ENCODE peak calls at places on chromosomes 6 and 20, in four cellular contexts. One of them, this sample, is unnamed. For H3K27me3, the result is how much of the 10 kb centered on the place peaks cover.

GRCh38 chr20:10596726-10597125 is 77.1 kb downstream of the JAG1 start:
- DNase-seq in BJ: no peak
- DNase-seq in psoas muscle: no peak
- DNase-seq in endodermal cell: no peak
- DNase-seq in this sample: no peak

GRCh38 chr6:166465671-166466087 is 82.9 kb upstream of the MPC1 start:
- DNase-seq in BJ: peak
- DNase-seq in psoas muscle: peak
- DNase-seq in endodermal cell: no peak
- DNase-seq in this sample: no peak

GRCh38 chr20:52954849-52955248 is 17.3 kb upstream of the TSHZ2 start:
- DNase-seq in BJ: no peak
- DNase-seq in psoas muscle: no peak
- DNase-seq in endodermal cell: no peak
- DNase-seq in this sample: no peak

GRCh38 chr20:25279403-25279802 is 31.5 kb downstream of the PYGB start:
- DNase-seq in BJ: no peak
- DNase-seq in psoas muscle: no peak
- DNase-seq in endodermal cell: no peak
- DNase-seq in this sample: no peak

GRCh38 chr6:157358287-157358686 is 22.7 kb upstream of the ZDHHC14 start:
- DNase-seq in BJ: no peak
- DNase-seq in psoas muscle: no peak
- DNase-seq in endodermal cell: no peak
- DNase-seq in this sample: no peak

GRCh38 chr6:89357390-89357789 is 4.9 kb upstream of the UBE2J1 start:
- DNase-seq in BJ: no peak
- DNase-seq in psoas muscle: no peak
- DNase-seq in endodermal cell: no peak
- DNase-seq in this sample: peak

GRCh38 chr20:20872420-20872819 is 160.0 kb upstream of the RALGAPA2 start:
- DNase-seq in BJ: no peak
- DNase-seq in psoas muscle: no peak
- DNase-seq in endodermal cell: no peak
- DNase-seq in this sample: no peak

GRCh38 chr6:129280719-129281118 is 397.8 kb downstream of the LAMA2 start:
- DNase-seq in BJ: no peak
- DNase-seq in psoas muscle: no peak
- DNase-seq in endodermal cell: no peak
- DNase-seq in this sample: no peak

GRCh38 chr20:37630161-37630560 is 63.7 kb upstream of the CTNNBL1 start:
- DNase-seq in BJ: no peak
- DNase-seq in psoas muscle: no peak
- DNase-seq in endodermal cell: no peak
- DNase-seq in this sample: no peak

GRCh38 chr6:167906899-167907298 is 80.2 kb downstream of the AFDN start:
- DNase-seq in BJ: no peak
- DNase-seq in psoas muscle: peak
- DNase-seq in endodermal cell: peak
- DNase-seq in this sample: no peak

GRCh38 chr6:48087448-48087847 is 23.5 kb downstream of the PTCHD4 start:
- DNase-seq in BJ: no peak
- DNase-seq in psoas muscle: no peak
- DNase-seq in endodermal cell: no peak
- DNase-seq in this sample: no peak

GRCh38 chr20:48006036-48006833 is 221.0 kb upstream of the SULF2 start:
- DNase-seq in BJ: no peak
- DNase-seq in psoas muscle: no peak
- DNase-seq in endodermal cell: no peak
- DNase-seq in this sample: peak

GRCh38 chr6:8478418-8478817 is 43.1 kb upstream of the SLC35B3 start:
- DNase-seq in BJ: no peak
- DNase-seq in psoas muscle: no peak
- DNase-seq in endodermal cell: no peak
- DNase-seq in this sample: no peak

GRCh38 chr20:47035191-47035590 is 140.5 kb downstream of the EYA2 start:
- DNase-seq in BJ: no peak
- DNase-seq in psoas muscle: no peak
- DNase-seq in endodermal cell: no peak
- DNase-seq in this sample: no peak

GRCh38 chr6:157830354-157831017 is 7.4 kb downstream of the SNX9 start:
- DNase-seq in BJ: no peak
- DNase-seq in psoas muscle: no peak
- DNase-seq in endodermal cell: no peak
- DNase-seq in this sample: no peak

GRCh38 chr6:24495516-24495847 is 713 bp downstream of the ALDH5A1 start:
- DNase-seq in BJ: no peak
- DNase-seq in psoas muscle: peak
- DNase-seq in endodermal cell: peak
- DNase-seq in this sample: no peak

GRCh38 chr20:2578430-2579192 is 42.2 kb downstream of the TMC2 start:
- DNase-seq in BJ: no peak
- DNase-seq in psoas muscle: no peak
- DNase-seq in endodermal cell: no peak
- DNase-seq in this sample: no peak

GRCh38 chr6:156691018-156691417 is 86.2 kb upstream of the ARID1B start:
- DNase-seq in BJ: no peak
- DNase-seq in psoas muscle: no peak
- DNase-seq in endodermal cell: no peak
- DNase-seq in this sample: peak

GRCh38 chr20:38165089-38165965 is at the start of gene TGM2:
- DNase-seq in BJ: no peak
- DNase-seq in psoas muscle: peak
- DNase-seq in endodermal cell: peak
- DNase-seq in this sample: peak

GRCh38 chr6:1122083-1122482 is 189.8 kb upstream of the FOXQ1 start:
- DNase-seq in BJ: no peak
- DNase-seq in psoas muscle: no peak
- DNase-seq in endodermal cell: no peak
- DNase-seq in this sample: no peak

GRCh38 chr6:52731719-52732118 is 31.6 kb downstream of the GSTA2 start:
- DNase-seq in BJ: no peak
- DNase-seq in psoas muscle: no peak
- DNase-seq in endodermal cell: peak
- DNase-seq in this sample: no peak

GRCh38 chr6:166365221-166365620 is 17.5 kb downstream of the MPC1 start:
- DNase-seq in BJ: no peak
- DNase-seq in psoas muscle: no peak
- DNase-seq in endodermal cell: no peak
- DNase-seq in this sample: no peak

GRCh38 chr20:16803965-16804792 is 56.0 kb downstream of the OTOR start:
- DNase-seq in BJ: no peak
- DNase-seq in psoas muscle: peak
- DNase-seq in endodermal cell: peak
- DNase-seq in this sample: peak

GRCh38 chr6:150336299-150336698 is 32.5 kb upstream of the IYD start:
- DNase-seq in BJ: no peak
- DNase-seq in psoas muscle: no peak
- DNase-seq in endodermal cell: no peak
- DNase-seq in this sample: no peak

GRCh38 chr20:57787969-57788781 is 78.4 kb upstream of the PMEPA1 start:
- DNase-seq in BJ: no peak
- DNase-seq in psoas muscle: no peak
- DNase-seq in endodermal cell: peak
- DNase-seq in this sample: no peak

GRCh38 chr6:31559958-31560696 is 12.0 kb upstream of the LTA start:
- DNase-seq in BJ: no peak
- DNase-seq in psoas muscle: peak
- DNase-seq in endodermal cell: no peak
- DNase-seq in this sample: peak

GRCh38 chr20:17748279-17748678 is 48.5 kb downstream of the BANF2 start:
- DNase-seq in BJ: no peak
- DNase-seq in psoas muscle: no peak
- DNase-seq in endodermal cell: no peak
- DNase-seq in this sample: no peak

GRCh38 chr20:4076671-4077070 is 61.3 kb upstream of the RNF24 start:
- DNase-seq in BJ: peak
- DNase-seq in psoas muscle: no peak
- DNase-seq in endodermal cell: no peak
- DNase-seq in this sample: no peak

GRCh38 chr6:168210239-168211107 is 109.1 kb downstream of the DACT2 start:
- DNase-seq in BJ: no peak
- DNase-seq in psoas muscle: no peak
- DNase-seq in endodermal cell: peak
- DNase-seq in this sample: no peak

GRCh38 chr6:55617272-55617671 is 38.3 kb upstream of the HMGCLL1 start:
- DNase-seq in BJ: no peak
- DNase-seq in psoas muscle: no peak
- DNase-seq in endodermal cell: peak
- DNase-seq in this sample: no peak
- TF ChIP-seq CTCF in BJ: peak
- TF ChIP-seq CTCF in psoas muscle: no peak
- TF ChIP-seq CTCF in endodermal cell: peak
- TF ChIP-seq CTCF in this sample: peak

GRCh38 chr6:106511274-106512047 is 117.8 kb downstream of the RTN4IP1 start:
- DNase-seq in BJ: no peak
- DNase-seq in psoas muscle: peak
- DNase-seq in endodermal cell: peak
- DNase-seq in this sample: peak

GRCh38 chr6:106512048-106512957 is 117.0 kb downstream of the RTN4IP1 start:
- DNase-seq in BJ: no peak
- DNase-seq in psoas muscle: peak
- DNase-seq in endodermal cell: peak
- DNase-seq in this sample: peak

GRCh38 chr6:106514281-106514885 is 114.9 kb downstream of the RTN4IP1 start:
- DNase-seq in BJ: no peak
- DNase-seq in psoas muscle: no peak
- DNase-seq in endodermal cell: no peak
- DNase-seq in this sample: no peak

GRCh38 chr6:106512958-106513480 is 116.3 kb downstream of the RTN4IP1 start:
- DNase-seq in BJ: no peak
- DNase-seq in psoas muscle: no peak
- DNase-seq in endodermal cell: no peak
- DNase-seq in this sample: no peak

GRCh38 chr6:106513813-106514212 is 115.5 kb downstream of the RTN4IP1 start:
- DNase-seq in BJ: no peak
- DNase-seq in psoas muscle: no peak
- DNase-seq in endodermal cell: no peak
- DNase-seq in this sample: no peak
- H3K4me3 ChIP-seq in BJ: no peak
- H3K4me3 ChIP-seq in psoas muscle: peak
- H3K4me3 ChIP-seq in endodermal cell: no peak
- H3K4me3 ChIP-seq in this sample: peak

GRCh38 chr6:39037707-39038106 is 10.9 kb upstream of the GLP1R start:
- DNase-seq in BJ: no peak
- DNase-seq in psoas muscle: no peak
- DNase-seq in endodermal cell: no peak
- DNase-seq in this sample: no peak

GRCh38 chr6:39037082-39037487 is 11.5 kb upstream of the GLP1R start:
- DNase-seq in BJ: no peak
- DNase-seq in psoas muscle: no peak
- DNase-seq in endodermal cell: no peak
- DNase-seq in this sample: peak

GRCh38 chr6:39043776-39044175 is 4.8 kb upstream of the GLP1R start:
- DNase-seq in BJ: no peak
- DNase-seq in psoas muscle: no peak
- DNase-seq in endodermal cell: no peak
- DNase-seq in this sample: no peak

GRCh38 chr6:39041072-39041471 is 7.5 kb upstream of the GLP1R start:
- DNase-seq in BJ: no peak
- DNase-seq in psoas muscle: no peak
- DNase-seq in endodermal cell: no peak
- DNase-seq in this sample: no peak

GRCh38 chr6:39040080-39040673 is 8.4 kb upstream of the GLP1R start:
- DNase-seq in BJ: no peak
- DNase-seq in psoas muscle: no peak
- DNase-seq in endodermal cell: no peak
- DNase-seq in this sample: no peak
- H3K27me3 ChIP-seq in BJ: under half
- H3K27me3 ChIP-seq in psoas muscle: under half
- H3K27me3 ChIP-seq in endodermal cell: under half
- H3K27me3 ChIP-seq in this sample: under half

DNA sequence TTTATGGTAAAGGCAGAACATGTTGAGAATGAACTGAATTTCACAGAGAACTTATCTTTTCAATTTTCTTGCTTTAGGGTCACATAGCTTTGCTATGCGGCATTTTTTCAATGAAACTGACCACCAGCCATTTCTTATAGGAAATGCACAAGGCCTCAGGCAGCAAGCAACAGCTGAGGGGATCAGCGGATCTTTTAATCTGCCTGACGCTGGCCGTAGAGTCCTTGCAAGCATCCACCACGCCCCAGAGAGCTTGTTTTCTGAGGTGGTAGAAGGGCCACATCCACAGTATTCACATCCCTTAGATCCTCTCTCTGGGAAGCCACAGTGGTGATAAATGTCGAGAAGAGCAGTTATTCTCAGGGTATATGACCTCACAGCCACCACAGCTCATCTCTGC is 34.3 kb downstream of the FLRT3 start:
- DNase-seq in BJ: no peak
- DNase-seq in psoas muscle: no peak
- DNase-seq in endodermal cell: no peak
- DNase-seq in this sample: no peak
- TF ChIP-seq CTCF in BJ: no peak
- TF ChIP-seq CTCF in psoas muscle: no peak
- TF ChIP-seq CTCF in endodermal cell: no peak
- TF ChIP-seq CTCF in this sample: no peak

GRCh38 chr6:37820713-37821069 is 1.2 kb downstream of the ZFAND3 start:
- DNase-seq in BJ: no peak
- DNase-seq in psoas muscle: no peak
- DNase-seq in endodermal cell: no peak
- DNase-seq in this sample: no peak
- H3K4me3 ChIP-seq in BJ: peak
- H3K4me3 ChIP-seq in psoas muscle: peak
- H3K4me3 ChIP-seq in endodermal cell: peak
- H3K4me3 ChIP-seq in this sample: peak

GRCh38 chr20:63422653-63423052 is 49.8 kb downstream of the KCNQ2 start:
- DNase-seq in BJ: no peak
- DNase-seq in psoas muscle: no peak
- DNase-seq in endodermal cell: no peak
- DNase-seq in this sample: no peak

GRCh38 chr20:63424613-63425012 is 47.8 kb downstream of the KCNQ2 start:
- DNase-seq in BJ: no peak
- DNase-seq in psoas muscle: no peak
- DNase-seq in endodermal cell: no peak
- DNase-seq in this sample: no peak

GRCh38 chr20:63421913-63422312 is 50.5 kb downstream of the KCNQ2 start:
- DNase-seq in BJ: no peak
- DNase-seq in psoas muscle: no peak
- DNase-seq in endodermal cell: no peak
- DNase-seq in this sample: no peak

GRCh38 chr20:63425846-63426485 is 46.5 kb downstream of the KCNQ2 start:
- DNase-seq in BJ: no peak
- DNase-seq in psoas muscle: no peak
- DNase-seq in endodermal cell: no peak
- DNase-seq in this sample: no peak

DNA sequence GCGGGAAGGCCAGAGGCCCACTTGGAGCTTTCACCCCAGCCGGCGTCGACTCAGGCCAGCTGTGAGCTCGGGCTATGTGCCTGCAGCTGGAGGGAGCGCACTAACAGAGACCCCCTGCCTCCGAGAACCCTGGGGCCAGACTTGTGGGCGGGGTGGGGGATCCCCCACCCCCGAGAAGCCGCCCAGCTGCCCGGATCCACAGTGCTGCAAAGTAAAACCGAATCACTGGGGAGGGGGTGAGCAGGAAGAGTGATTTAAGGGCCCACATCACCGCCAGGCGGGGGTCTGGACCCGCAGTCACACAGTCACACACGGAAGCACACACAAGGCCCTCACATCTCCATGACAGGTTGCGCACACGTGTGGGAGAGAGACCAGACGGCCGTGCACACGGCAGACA is 48.7 kb downstream of the KCNQ2 start:
- DNase-seq in BJ: no peak
- DNase-seq in psoas muscle: no peak
- DNase-seq in endodermal cell: no peak
- DNase-seq in this sample: no peak
- H3K27me3 ChIP-seq in BJ: under half
- H3K27me3 ChIP-seq in psoas muscle: under half
- H3K27me3 ChIP-seq in endodermal cell: under half
- H3K27me3 ChIP-seq in this sample: under half

This sample was measured in GM06990.